ENCODE peak calls at places on chromosomes 3 and 15, in ten cellular contexts. M, B, C, T, D, N, R, G, Z and H are unnamed samples. For H3K36me3, the result is how much of the 10 kb centered on the place peaks cover.

GRCh38 chr3:65953881-65954733 is 84.6 kb downstream of the MAGI1 start:
- DNase-seq in B (peak), R (no peak), D (peak), Z (peak), C (no peak), M (no peak), T (no peak), N (no peak), G (peak), H (peak)

GRCh38 chr15:93974804-93975481 is 256.4 kb upstream of the MCTP2 start:
- DNase-seq in T (peak), M (no peak), N (no peak), D (peak), G (peak), B (peak), Z (no peak), C (no peak), R (peak), H (peak)

GRCh38 chr3:64294771-64295170 is 69.5 kb upstream of the PRICKLE2 start:
- DNase-seq in D (no peak), C (no peak), R (no peak), N (no peak), Z (no peak), B (no peak), M (no peak), G (no peak), T (no peak), H (no peak)

GRCh38 chr3:16846373-16847078 is 38.2 kb upstream of the PLCL2 start:
- DNase-seq in T (no peak), M (no peak), B (no peak), N (no peak), C (no peak), Z (no peak), R (no peak), G (no peak), D (peak), H (no peak)

GRCh38 chr15:100060276-100060926 is 281.4 kb downstream of the ADAMTS17 start:
- DNase-seq in G (no peak), B (no peak), M (no peak), T (no peak), C (no peak), Z (no peak), N (no peak), D (peak), R (peak), H (no peak)

GRCh38 chr15:69390575-69390974 is 23.6 kb upstream of the KIF23 start:
- DNase-seq in C (no peak), G (no peak), R (no peak), M (no peak), Z (no peak), D (no peak), T (no peak), B (no peak), N (no peak), H (no peak)

GRCh38 chr3:79765854-79766253 is 1.9 kb downstream of the ROBO1 start:
- DNase-seq in Z (no peak), M (no peak), T (no peak), R (no peak), N (no peak), B (no peak), C (no peak), D (no peak), G (no peak), H (no peak)

GRCh38 chr15:56978898-56979662 is 60.6 kb downstream of the TCF12 start:
- DNase-seq in T (no peak), B (no peak), M (no peak), D (no peak), C (no peak), G (no peak), N (no peak), Z (no peak), R (no peak), H (no peak)

GRCh38 chr3:144011251-144011799 is 39.7 kb downstream of the DIPK2A start:
- DNase-seq in B (no peak), Z (no peak), M (no peak), N (no peak), T (no peak), G (no peak), D (no peak), R (no peak), C (no peak), H (no peak)

GRCh38 chr15:33242165-33242564 is 47.7 kb upstream of the FMN1 start:
- DNase-seq in D (no peak), B (no peak), M (no peak), C (no peak), T (no peak), G (peak), R (no peak), N (no peak), Z (no peak), H (no peak)

GRCh38 chr3:137852511-137852910 is 88.4 kb downstream of the SOX14 start:
- DNase-seq in G (no peak), Z (no peak), N (no peak), D (no peak), R (no peak), T (no peak), M (no peak), B (no peak), C (no peak), H (no peak)

GRCh38 chr3:55629432-55629831 is 142.3 kb upstream of the WNT5A start:
- DNase-seq in D (peak), N (no peak), Z (peak), C (no peak), T (no peak), B (peak), G (no peak), R (no peak), M (no peak), H (peak)

GRCh38 chr3:123267821-123268220 is 66.1 kb downstream of the SEC22A start:
- DNase-seq in T (no peak), B (no peak), C (no peak), D (no peak), R (no peak), N (no peak), Z (no peak), M (no peak), G (no peak), H (no peak)

GRCh38 chr3:163916596-163917560 is 1161.4 kb downstream of the SI start:
- DNase-seq in M (no peak), T (peak), N (no peak), C (no peak), B (peak), R (no peak), Z (no peak), D (peak), G (peak), H (no peak)

GRCh38 chr3:194312743-194313281 is 38.3 kb downstream of the CPN2 start:
- DNase-seq in T (no peak), G (peak), D (no peak), B (peak), N (peak), Z (no peak), C (no peak), M (no peak), R (peak), H (peak)

GRCh38 chr3:16490062-16490641 is 23.3 kb downstream of the RFTN1 start:
- DNase-seq in G (no peak), D (no peak), R (no peak), T (no peak), C (no peak), N (no peak), M (no peak), B (no peak), Z (no peak), H (no peak)

GRCh38 chr15:96783746-96784145 is 453.2 kb downstream of the NR2F2 start:
- DNase-seq in N (no peak), M (no peak), T (no peak), G (no peak), C (no peak), B (no peak), D (no peak), Z (no peak), R (no peak), H (no peak)

GRCh38 chr3:30078736-30079135 is 527.7 kb upstream of the TGFBR2 start:
- DNase-seq in R (no peak), N (no peak), Z (no peak), G (no peak), T (no peak), C (no peak), M (no peak), D (no peak), B (no peak), H (no peak)

GRCh38 chr3:109195812-109196211 is 59.3 kb downstream of the C3orf85 start:
- DNase-seq in B (no peak), C (no peak), M (no peak), T (peak), D (no peak), N (no peak), Z (no peak), R (no peak), G (no peak), H (no peak)

GRCh38 chr3:38151667-38152265 is 13.3 kb downstream of the MYD88 start:
- DNase-seq in B (no peak), M (peak), N (no peak), D (no peak), R (no peak), T (no peak), G (no peak), C (no peak), Z (no peak), H (no peak)

GRCh38 chr3:149589332-149589731 is 68.5 kb downstream of the WWTR1 start:
- DNase-seq in T (no peak), M (no peak), G (no peak), C (no peak), Z (no peak), R (no peak), N (no peak), B (no peak), D (no peak), H (no peak)

GRCh38 chr3:71776543-71776942 is 8.4 kb downstream of the PROK2 start:
- DNase-seq in C (no peak), N (no peak), D (no peak), Z (no peak), G (no peak), R (no peak), M (no peak), B (no peak), T (no peak), H (no peak)
- TF ChIP-seq POLR2A in C (no peak), N (no peak), D (no peak), Z (no peak), G (no peak), R (no peak), M (no peak), B (no peak), T (no peak), H (no peak)

DNA sequence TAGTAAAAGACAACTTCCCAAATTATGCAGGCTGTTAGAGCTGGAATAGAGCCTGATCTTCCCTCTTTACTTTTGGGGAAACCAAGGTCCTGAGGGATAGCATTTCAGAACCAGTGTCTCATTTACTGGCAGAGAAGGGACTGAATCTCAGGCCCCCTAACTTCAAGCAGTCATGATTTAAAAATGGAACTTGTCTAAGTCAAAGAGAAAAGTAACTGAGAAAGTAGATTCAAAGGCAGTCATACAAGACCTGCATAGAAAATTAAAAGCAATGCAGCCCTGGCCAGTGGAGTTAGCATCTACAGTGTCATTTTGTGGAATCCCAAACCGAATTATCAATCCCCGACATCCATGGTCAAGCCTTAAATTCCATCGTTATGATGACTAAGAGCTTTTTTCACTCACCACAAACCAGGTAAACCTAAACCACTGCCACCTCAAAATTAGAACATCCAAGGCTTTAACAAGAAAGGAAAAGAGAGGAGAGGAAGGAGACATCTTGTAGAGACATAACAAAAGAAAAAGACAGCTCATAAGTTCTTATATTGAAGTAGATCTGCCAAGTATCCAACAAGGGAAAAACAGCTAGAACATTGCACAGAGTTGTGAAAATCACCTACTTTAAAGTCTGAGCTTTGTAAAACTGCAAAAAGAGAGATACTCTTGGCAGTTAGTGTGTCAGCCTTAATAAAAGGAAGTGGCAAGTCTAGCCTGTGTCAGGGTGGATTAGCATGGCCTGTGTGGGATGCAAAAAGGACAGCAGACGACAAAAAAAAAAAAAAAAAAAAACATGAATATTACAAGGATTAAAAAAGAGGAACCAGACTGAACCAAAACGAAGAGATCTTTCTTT is 54.1 kb upstream of the CCR2 start:
- DNase-seq in N (no peak), B (no peak), G (no peak), Z (no peak), T (no peak), C (no peak), M (peak), D (no peak), R (no peak), H (no peak)
- H3K4me3 ChIP-seq in N (no peak), B (no peak), G (no peak), Z (no peak), T (no peak), C (no peak), M (no peak), D (no peak), R (no peak), H (no peak)

GRCh38 chr15:51909591-51909990 is 62.0 kb downstream of the LEO1 start:
- DNase-seq in D (no peak), C (no peak), R (no peak), N (no peak), M (no peak), Z (no peak), T (no peak), B (no peak), G (no peak), H (no peak)
- H3K36me3 ChIP-seq in D (under half), C (half or more), R (under half), N (half or more), M (under half), Z (under half), T (under half), B (under half), G (under half), H (under half)

GRCh38 chr3:11563159-11563558 is 80.6 kb downstream of the VGLL4 start:
- DNase-seq in R (no peak), G (no peak), N (peak), Z (no peak), D (no peak), M (no peak), B (no peak), C (no peak), T (no peak), H (peak)
- TF ChIP-seq POLR2A in R (no peak), G (no peak), N (no peak), Z (no peak), D (no peak), M (no peak), B (no peak), C (no peak), T (no peak), H (no peak)